ENCODE peak calls at places on chromosomes 12 and 14, in seven cellular contexts. F is uterus, C is H1, G is gastrocnemius medialis, M is Peyer's patch, X is lower leg skin, E is HCT116. A is an unnamed sample.

GRCh38 chr12:62601765-62602444 is 135.3 kb downstream of the MON2 start:
- DNase-seq in F (no peak), X (no peak), C (no peak), G (no peak), M (no peak), E (no peak), A (no peak)

GRCh38 chr14:103427485-103428443 is 42.5 kb downstream of the MARK3 start:
- DNase-seq in F (peak), G (no peak), C (no peak), X (no peak), M (no peak), E (no peak), A (no peak)

GRCh38 chr12:130401703-130402102 is 64.0 kb downstream of the PIWIL1 start:
- DNase-seq in M (no peak), E (no peak), X (no peak), C (no peak), F (no peak), G (no peak), A (no peak)

GRCh38 chr14:52377940-52378339 is 63.8 kb downstream of the PTGER2 start:
- DNase-seq in M (no peak), C (peak), E (no peak), X (no peak), G (no peak), F (no peak), A (no peak)

GRCh38 chr14:68215628-68216027 is 396.0 kb downstream of the RAD51B start:
- DNase-seq in M (no peak), C (no peak), F (no peak), X (no peak), G (no peak), E (no peak), A (no peak)

GRCh38 chr14:29274890-29275651 is 508.5 kb downstream of the FOXG1 start:
- DNase-seq in M (no peak), C (no peak), X (no peak), F (no peak), G (no peak), E (no peak), A (no peak)

GRCh38 chr14:94036328-94037167 is 10.4 kb downstream of the OTUB2 start:
- DNase-seq in F (peak), C (peak), M (peak), X (peak), E (peak), G (peak), A (peak)

GRCh38 chr12:101414533-101415119 is 7.1 kb upstream of the ARL1 start:
- DNase-seq in M (peak), E (peak), C (no peak), X (peak), F (no peak), G (no peak), A (no peak)

GRCh38 chr12:1559729-1560128 is 34.7 kb downstream of the FBXL14 start:
- DNase-seq in E (no peak), C (no peak), X (no peak), F (no peak), M (no peak), G (no peak), A (no peak)

GRCh38 chr12:132662901-132663755 is 24.0 kb downstream of the POLE start:
- DNase-seq in X (no peak), C (no peak), F (no peak), E (no peak), G (no peak), M (no peak), A (no peak)

GRCh38 chr12:106133136-106134087 is 5.3 kb downstream of the NUAK1 start:
- DNase-seq in M (no peak), C (no peak), X (no peak), G (no peak), E (no peak), F (no peak), A (no peak)

GRCh38 chr12:100141998-100142850 is 450 bp downstream of the BLTP3B start:
- DNase-seq in G (peak), E (no peak), F (peak), M (peak), X (peak), C (peak), A (peak)

GRCh38 chr12:63916561-63917476 is 72.3 kb downstream of the SRGAP1 start:
- DNase-seq in C (no peak), F (no peak), G (no peak), M (no peak), E (no peak), X (no peak), A (no peak)

GRCh38 chr14:32764131-32764530 is 174.5 kb upstream of the NPAS3 start:
- DNase-seq in F (no peak), E (no peak), M (no peak), C (no peak), G (no peak), X (no peak), A (no peak)

GRCh38 chr14:59829941-59830734 is 40.4 kb downstream of the RTN1 start:
- DNase-seq in E (peak), M (no peak), F (no peak), X (no peak), C (no peak), G (no peak), A (no peak)

GRCh38 chr12:11805043-11805442 is 155.6 kb downstream of the ETV6 start:
- DNase-seq in X (no peak), F (no peak), E (no peak), M (no peak), G (no peak), C (no peak), A (no peak)

GRCh38 chr14:71060795-71061455 is 153.7 kb downstream of the PCNX1 start:
- DNase-seq in C (no peak), G (no peak), F (no peak), M (no peak), X (no peak), E (no peak), A (no peak)

GRCh38 chr12:56158029-56158925 is at the start of gene MYL6:
- DNase-seq in E (peak), C (peak), G (peak), X (peak), F (peak), M (peak), A (peak)

GRCh38 chr12:104846056-104846762 is 111.9 kb downstream of the SLC41A2 start:
- DNase-seq in X (no peak), F (no peak), E (no peak), C (no peak), M (no peak), G (no peak), A (no peak)

GRCh38 chr14:64880382-64881121 is 845 bp upstream of the SPTB start:
- DNase-seq in E (peak), X (no peak), F (peak), M (peak), G (peak), C (peak), A (no peak)

GRCh38 chr14:50425816-50426215 is 29.1 kb upstream of the CDKL1 start:
- DNase-seq in G (no peak), C (no peak), X (no peak), E (no peak), F (no peak), M (no peak), A (no peak)

GRCh38 chr14:99514552-99515300 is 33.5 kb downstream of the CCNK start:
- DNase-seq in F (no peak), M (peak), E (no peak), G (no peak), X (no peak), C (no peak), A (peak)

GRCh38 chr14:99513183-99513694 is 32.0 kb downstream of the CCNK start:
- DNase-seq in X (no peak), E (no peak), G (no peak), M (peak), C (no peak), F (peak), A (no peak)

GRCh38 chr14:99515301-99516155 is 34.3 kb downstream of the CCNK start:
- DNase-seq in X (no peak), M (peak), E (no peak), C (no peak), G (no peak), F (no peak), A (no peak)

GRCh38 chr14:99512571-99513182 is 31.5 kb downstream of the CCNK start:
- DNase-seq in C (no peak), G (no peak), M (no peak), X (no peak), E (no peak), F (no peak), A (no peak)

GRCh38 chr14:99513946-99514551 is 32.8 kb downstream of the CCNK start:
- DNase-seq in C (peak), X (no peak), G (no peak), E (no peak), F (no peak), M (peak), A (peak)
- TF ChIP-seq POLR2A in C (no peak), X (no peak), G (no peak), E (no peak), F (no peak), M (no peak), A (no peak)

GRCh38 chr14:36504805-36505192 is 15.2 kb downstream of the NKX2-1 start:
- DNase-seq in G (no peak), F (no peak), X (no peak), C (no peak), M (no peak), E (no peak), A (no peak)

GRCh38 chr14:36505892-36506731 is 13.9 kb downstream of the NKX2-1 start:
- DNase-seq in M (no peak), F (no peak), G (no peak), X (no peak), C (peak), E (no peak), A (no peak)

GRCh38 chr14:36503771-36504741 is 16.0 kb downstream of the NKX2-1 start:
- DNase-seq in X (no peak), C (peak), F (no peak), M (no peak), G (no peak), E (no peak), A (no peak)

GRCh38 chr14:36505193-36505815 is 14.7 kb downstream of the NKX2-1 start:
- DNase-seq in F (no peak), E (no peak), G (no peak), X (no peak), M (no peak), C (no peak), A (no peak)

GRCh38 chr14:36502558-36503508 is 17.2 kb downstream of the NKX2-1 start:
- DNase-seq in F (no peak), M (no peak), G (no peak), X (no peak), E (no peak), C (no peak), A (no peak)
- TF ChIP-seq POLR2A in F (no peak), M (no peak), G (no peak), X (no peak), E (no peak), C (no peak), A (no peak)

DNA sequence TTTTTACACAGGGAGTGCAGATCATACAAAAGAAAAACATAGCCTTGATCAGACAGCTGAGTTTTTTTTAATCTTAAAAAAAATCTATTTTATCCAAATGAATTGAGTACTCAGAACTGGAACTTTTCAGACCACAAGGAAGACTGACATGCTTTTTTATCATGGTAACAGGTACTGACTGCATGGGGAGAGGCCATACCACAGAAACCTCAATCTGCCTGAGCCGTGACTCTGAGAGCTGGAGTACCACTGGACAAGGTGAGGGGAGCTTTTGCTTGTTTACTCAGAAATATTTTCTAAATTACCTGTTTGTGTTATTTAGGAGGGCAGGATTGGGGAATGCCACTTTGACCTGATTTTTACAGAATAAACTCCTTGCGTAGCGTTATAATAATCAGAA is 143.9 kb downstream of the ALX1 start:
- DNase-seq in X (no peak), C (no peak), M (no peak), G (no peak), E (no peak), F (no peak), A (no peak)
- TF ChIP-seq POLR2A in X (no peak), C (no peak), M (no peak), G (no peak), E (no peak), F (no peak), A (no peak)

DNA sequence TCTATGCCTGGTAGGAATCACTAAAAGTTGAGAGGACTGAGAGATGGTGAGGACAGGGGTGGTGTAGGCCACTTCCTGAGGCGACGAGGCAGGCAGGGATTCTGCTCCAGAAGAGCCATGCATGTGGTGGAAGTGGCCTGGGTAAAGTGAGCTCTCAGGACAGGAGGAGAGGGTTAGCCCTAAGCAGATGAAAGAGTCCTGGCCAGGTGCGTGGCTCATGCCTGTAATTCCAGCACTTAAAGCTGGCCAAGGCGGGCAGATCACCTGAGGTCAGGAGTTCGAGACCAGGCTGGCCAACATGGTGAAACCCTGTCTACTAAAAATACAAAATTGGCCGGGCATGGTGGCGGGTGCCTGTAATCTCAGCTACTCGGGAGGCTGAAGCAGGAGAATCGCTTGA is 8.5 kb downstream of the HSP90AA1 start:
- DNase-seq in E (no peak), M (no peak), F (no peak), X (no peak), G (no peak), C (no peak), A (no peak)
- TF ChIP-seq POLR2A in E (no peak), M (no peak), F (no peak), X (no peak), G (no peak), C (no peak), A (no peak)

GRCh38 chr14:100673085-100673806 is 53.4 kb upstream of the DLK1 start:
- DNase-seq in X (no peak), F (no peak), G (no peak), E (no peak), C (peak), M (peak), A (no peak)
- TF ChIP-seq POLR2A in X (no peak), F (no peak), G (no peak), E (no peak), C (no peak), M (no peak), A (no peak)

GRCh38 chr12:107317751-107318553 is 224.6 kb upstream of the CRY1 start:
- DNase-seq in M (peak), F (no peak), C (peak), G (peak), X (peak), E (peak), A (peak)
- TF ChIP-seq POLR2A in M (peak), F (no peak), C (no peak), G (no peak), X (no peak), E (no peak), A (no peak)

DNA sequence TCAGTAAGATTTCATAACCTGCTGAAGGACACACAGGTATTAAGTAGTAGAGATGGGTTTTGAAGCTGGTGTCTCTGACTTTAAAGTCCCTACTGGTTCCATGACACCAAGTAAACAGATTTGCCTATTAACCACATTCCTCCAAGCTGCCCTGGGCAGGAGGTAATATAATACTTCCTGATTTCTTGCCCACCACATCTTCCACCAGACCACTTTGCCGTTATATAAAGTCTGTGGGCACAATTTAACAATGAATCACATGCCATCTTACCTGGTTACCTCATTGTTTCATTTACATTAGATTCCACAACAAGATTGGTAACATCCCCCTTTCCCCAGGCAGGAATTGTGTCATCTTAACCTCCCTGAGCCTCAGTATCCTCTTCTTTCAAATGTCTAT is 910 bp upstream of the LRRC23 start:
- DNase-seq in E (no peak), X (no peak), G (no peak), M (no peak), C (no peak), F (no peak), A (no peak)
- TF ChIP-seq POLR2A in E (no peak), X (no peak), G (no peak), M (no peak), C (no peak), F (no peak), A (no peak)

GRCh38 chr14:102317564-102318248 is 1.8 kb upstream of the ZNF839 start:
- DNase-seq in M (peak), F (no peak), X (no peak), E (no peak), G (peak), C (no peak), A (no peak)

GRCh38 chr14:102320033-102320660 is 601 bp downstream of the ZNF839 start:
- DNase-seq in X (no peak), G (peak), E (no peak), M (peak), F (peak), C (no peak), A (peak)

GRCh38 chr14:102318781-102319276 is 717 bp upstream of the ZNF839 start:
- DNase-seq in G (peak), M (no peak), X (no peak), F (peak), C (no peak), E (no peak), A (no peak)

GRCh38 chr14:102320671-102321455 is 1.3 kb downstream of the ZNF839 start:
- DNase-seq in F (no peak), X (no peak), E (no peak), G (no peak), C (no peak), M (no peak), A (no peak)

DNA sequence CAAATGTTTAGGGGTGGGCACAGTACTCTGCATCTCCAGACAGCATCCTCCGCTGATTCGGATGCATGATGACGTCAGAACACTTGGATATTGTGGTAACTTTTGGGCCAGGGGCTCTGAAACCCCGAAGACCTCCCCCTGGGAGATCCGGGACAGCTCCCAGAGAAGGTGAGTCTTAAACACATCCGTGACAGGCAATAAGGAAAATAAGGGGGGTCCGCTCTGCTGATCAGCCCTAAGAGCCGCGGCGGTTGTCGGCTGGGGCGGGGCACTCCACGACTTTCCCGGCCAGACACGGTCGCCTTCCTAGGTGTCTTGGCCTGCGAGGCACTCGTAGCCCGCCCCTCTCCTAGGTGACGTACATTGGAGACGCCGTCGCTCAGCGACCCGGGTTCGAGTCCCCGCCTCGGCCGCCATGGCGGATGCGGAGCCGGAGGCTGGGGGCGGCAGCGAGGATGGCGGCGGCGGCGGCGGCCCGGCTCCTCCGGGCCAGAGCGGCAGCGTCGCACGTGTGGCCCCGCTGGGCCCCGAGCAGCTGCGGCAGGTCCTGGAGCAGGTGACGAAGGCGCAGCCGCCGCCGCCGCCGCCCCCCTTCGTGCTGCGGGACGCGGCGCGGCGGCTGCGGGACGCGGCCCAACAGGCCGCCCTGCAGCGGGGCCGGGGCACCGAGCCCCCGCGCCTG is at the start of gene ZNF839:
- DNase-seq in M (peak), E (peak), X (peak), F (peak), C (peak), G (peak), A (peak)
- TF ChIP-seq POLR2A in M (peak), E (no peak), X (no peak), F (peak), C (no peak), G (peak), A (peak)

GRCh38 chr14:75985618-75986438 is at the start of gene IFT43:
- DNase-seq in E (peak), C (peak), X (peak), G (peak), F (peak), M (peak), A (peak)
- TF ChIP-seq POLR2A in E (no peak), C (no peak), X (no peak), G (peak), F (peak), M (peak), A (no peak)

A was measured in breast epithelium.